ENCODE peak calls at places on chromosome 1, in eight cellular contexts. L is stimulated activated CD4-positive, alpha-beta T cell treated with anti-CD3 and anti-CD28 coated beads, Interleukin-4, amount 100 ng/mL, for 1 hour; V is Caco-2; K is heart right ventricle; W is iPS DF 6.9; H is NCI-H2029 treated with DMSO at 0.1 percent for 48 hours; F is stimulated activated CD8-positive, alpha-beta memory T cell treated with anti-CD3 and anti-CD28 coated beads, Interleukin-2, amount 100 ng/mL, for 1 hour; Z is activated naive CD4-positive, alpha-beta T cell treated with anti-CD3 and anti-CD28 coated beads, Interleukin-2, amount 10 ng/mL, durations not matched to agents 7 days and 5 days. A is an unnamed sample.

GRCh38 chr1:209443975-209444651 is 139.4 kb upstream of the CAMK1G start:
- DNase-seq in V (no peak), H (no peak), F (no peak), L (no peak), Z (no peak), K (no peak), W (no peak), A (no peak)

GRCh38 chr1:56915960-56916359 is 49.9 kb downstream of the C8B start:
- DNase-seq in V (no peak), Z (no peak), F (no peak), W (no peak), L (no peak), H (peak; percentile 76), K (peak; percentile 31), A (no peak)

GRCh38 chr1:243483084-243483845 is 227.4 kb downstream of the SDCCAG8 start:
- DNase-seq in K (no peak), F (no peak), H (no peak), W (no peak), V (no peak), L (peak; percentile 16), Z (peak; percentile 34), A (no peak)

GRCh38 chr1:5394111-5394510 is 598.1 kb downstream of the NPHP4 start:
- DNase-seq in K (no peak), H (peak; percentile 40), F (no peak), L (no peak), W (no peak), V (no peak), Z (no peak), A (no peak)

GRCh38 chr1:220113136-220113695 is 19.3 kb downstream of the IARS2 start:
- DNase-seq in H (no peak), W (no peak), K (no peak), L (no peak), Z (peak; percentile 34), V (peak; percentile 48), F (no peak), A (no peak)

GRCh38 chr1:6962390-6962955 is 177.2 kb downstream of the CAMTA1 start:
- DNase-seq in Z (peak; percentile 52), V (no peak), W (peak; percentile 81), F (peak; percentile 4), H (peak; percentile 16), K (peak; percentile 52), L (peak; percentile 40), A (no peak)

GRCh38 chr1:112507896-112508241 is 896 bp upstream of the WNT2B start:
- DNase-seq in H (no peak), V (no peak), Z (peak; percentile 48), W (no peak), F (no peak), L (peak; percentile 39), K (no peak), A (no peak)

GRCh38 chr1:32989160-32989894 is 24.7 kb upstream of the RNF19B start:
- DNase-seq in H (no peak), Z (peak; percentile 38), K (peak; percentile 42), W (no peak), L (peak; percentile 19), F (no peak), V (no peak), A (no peak)

GRCh38 chr1:95116666-95117206 is 419 bp upstream of the TLCD4 start:
- DNase-seq in Z (peak; percentile 61), L (peak; percentile 43), F (peak; percentile 17), V (peak; percentile 79), H (peak; percentile 53), W (peak; percentile 41), K (peak; percentile 38), A (no peak)

GRCh38 chr1:77683142-77683835 is 831 bp upstream of the ZZZ3 start:
- DNase-seq in V (peak; percentile 91), Z (peak; percentile 95), W (peak; percentile 37), F (peak; percentile 82), H (peak; percentile 87), L (peak; percentile 92), K (peak; percentile 94), A (peak; percentile 99)

GRCh38 chr1:92701147-92701546 is 83.8 kb downstream of the EVI5 start:
- DNase-seq in Z (no peak), K (no peak), V (peak; percentile 12), F (no peak), W (no peak), H (no peak), L (no peak), A (no peak)

GRCh38 chr1:26686795-26687194 is 9.0 kb upstream of the ARID1A start:
- DNase-seq in Z (no peak), L (no peak), W (no peak), K (no peak), V (no peak), H (no peak), F (no peak), A (no peak)